ENCODE peak calls at places on chromosomes 12 and 14, in eight cellular contexts. S, L, V, F, I, M, T and E are unnamed samples.

GRCh38 chr12:6871052-6871957 is 1.8 kb downstream of the SPSB2 start:
- DNase-seq in S (peak; percentile 68), L (peak; percentile 69), V (peak; percentile 72), F (peak; percentile 81), I (peak; percentile 52), M (no peak), T (no peak), E (peak; percentile 79)

GRCh38 chr12:72275551-72275950 is 3.4 kb downstream of the TRHDE start:
- DNase-seq in S (no peak), L (peak; percentile 16), V (no peak), F (no peak), I (no peak), M (no peak), T (no peak), E (no peak)

GRCh38 chr14:65301862-65302539 is 110.5 kb upstream of the FUT8 start:
- DNase-seq in S (no peak), L (no peak), V (no peak), F (no peak), I (no peak), M (no peak), T (no peak), E (no peak)

GRCh38 chr12:87467893-87468292 is 561.3 kb downstream of the C12orf50 start:
- DNase-seq in S (no peak), L (no peak), V (no peak), F (no peak), I (no peak), M (no peak), T (no peak), E (no peak)

GRCh38 chr12:49403887-49404517 is 36.7 kb downstream of the SPATS2 start:
- DNase-seq in S (no peak), L (no peak), V (peak; percentile 37), F (no peak), I (no peak), M (no peak), T (no peak), E (no peak)

GRCh38 chr12:90010089-90010488 is 301.5 kb upstream of the ATP2B1 start:
- DNase-seq in S (peak; percentile 63), L (peak; percentile 43), V (peak; percentile 32), F (no peak), I (peak; percentile 54), M (no peak), T (no peak), E (no peak)

GRCh38 chr12:108611884-108612415 is 14.1 kb upstream of the TMEM119 start:
- DNase-seq in S (peak; percentile 94), L (peak; percentile 82), V (peak; percentile 85), F (no peak), I (peak; percentile 84), M (no peak), T (no peak), E (no peak)

GRCh38 chr12:23029185-23029584 is 404.2 kb downstream of the ETNK1 start:
- DNase-seq in S (no peak), L (no peak), V (no peak), F (no peak), I (no peak), M (no peak), T (no peak), E (no peak)

GRCh38 chr12:109732321-109733305 is 19.0 kb downstream of the FAM222A start:
- DNase-seq in S (no peak), L (no peak), V (no peak), F (peak; percentile 67), I (no peak), M (no peak), T (no peak), E (peak; percentile 31)

GRCh38 chr12:50562485-50563433 is 58.0 kb downstream of the DIP2B start:
- DNase-seq in S (no peak), L (no peak), V (no peak), F (no peak), I (no peak), M (no peak), T (no peak), E (no peak)

GRCh38 chr12:111406474-111407370 is 999 bp downstream of the SH2B3 start:
- DNase-seq in S (peak; percentile 23), L (no peak), V (no peak), F (peak; percentile 88), I (no peak), M (peak; percentile 15), T (no peak), E (peak; percentile 82)

GRCh38 chr12:11839093-11839641 is 189.7 kb downstream of the ETV6 start:
- DNase-seq in S (peak; percentile 13), L (peak; percentile 55), V (no peak), F (no peak), I (peak; percentile 53), M (peak; percentile 14), T (no peak), E (no peak)

GRCh38 chr12:53313996-53314395 is 7.4 kb downstream of the AAAS start:
- DNase-seq in S (no peak), L (no peak), V (no peak), F (no peak), I (no peak), M (no peak), T (no peak), E (no peak)

GRCh38 chr12:19779393-19780056 is 340.2 kb downstream of the AEBP2 start:
- DNase-seq in S (no peak), L (no peak), V (no peak), F (peak; percentile 64), I (peak; percentile 46), M (no peak), T (no peak), E (peak; percentile 65)

GRCh38 chr12:49888461-49889151 is 15.1 kb downstream of the FAIM2 start:
- DNase-seq in S (no peak), L (no peak), V (peak; percentile 11), F (no peak), I (no peak), M (no peak), T (no peak), E (peak; percentile 72)

GRCh38 chr12:104695453-104696148 is 238.9 kb downstream of the CHST11 start:
- DNase-seq in S (peak; percentile 97), L (peak; percentile 36), V (peak; percentile 78), F (peak; percentile 86), I (peak; percentile 56), M (no peak), T (peak; percentile 59), E (no peak)

GRCh38 chr12:50258167-50258551 is 25.2 kb downstream of the LIMA1 start:
- DNase-seq in S (peak; percentile 46), L (peak; percentile 26), V (peak; percentile 25), F (no peak), I (peak; percentile 49), M (no peak), T (no peak), E (no peak)

GRCh38 chr12:69388371-69388770 is 28.8 kb downstream of the YEATS4 start:
- DNase-seq in S (peak; percentile 70), L (peak; percentile 62), V (peak; percentile 37), F (no peak), I (peak; percentile 79), M (no peak), T (peak; percentile 50), E (no peak)

GRCh38 chr12:92444763-92445162 is 258.0 kb upstream of the PLEKHG7 start:
- DNase-seq in S (no peak), L (no peak), V (no peak), F (no peak), I (no peak), M (no peak), T (no peak), E (no peak)

GRCh38 chr14:85037411-85037810 is 492.5 kb upstream of the FLRT2 start:
- DNase-seq in S (peak; percentile 1), L (peak; percentile 31), V (peak; percentile 25), F (no peak), I (no peak), M (no peak), T (no peak), E (no peak)

GRCh38 chr14:103310576-103311095 is 23.4 kb upstream of the EIF5 start:
- DNase-seq in S (no peak), L (no peak), V (no peak), F (peak; percentile 59), I (no peak), M (no peak), T (no peak), E (no peak)

GRCh38 chr12:69739287-69740191 is 879 bp downstream of the RAB3IP start:
- DNase-seq in S (peak; percentile 51), L (peak; percentile 47), V (peak; percentile 86), F (peak; percentile 81), I (peak; percentile 24), M (peak; percentile 18), T (no peak), E (peak; percentile 92)

GRCh38 chr14:99198746-99199145 is 73.3 kb downstream of the BCL11B start:
- DNase-seq in S (no peak), L (no peak), V (no peak), F (no peak), I (no peak), M (no peak), T (no peak), E (no peak)

GRCh38 chr14:93086441-93087055 is 29.2 kb downstream of the ITPK1 start:
- DNase-seq in S (no peak), L (peak; percentile 36), V (no peak), F (no peak), I (no peak), M (no peak), T (no peak), E (peak; percentile 73)

GRCh38 chr12:114611145-114612018 is 72.6 kb downstream of the TBX3 start:
- DNase-seq in S (no peak), L (no peak), V (no peak), F (no peak), I (no peak), M (no peak), T (no peak), E (no peak)

GRCh38 chr12:120283318-120283717 is 8.4 kb downstream of the RNU4-2 start:
- DNase-seq in S (no peak), L (no peak), V (no peak), F (no peak), I (no peak), M (no peak), T (no peak), E (no peak)

GRCh38 chr12:59432057-59432456 is 163.8 kb upstream of the SLC16A7 start:
- DNase-seq in S (no peak), L (no peak), V (no peak), F (no peak), I (no peak), M (no peak), T (no peak), E (no peak)

GRCh38 chr12:65881348-65881961 is 57.2 kb downstream of the HMGA2 start:
- DNase-seq in S (peak; percentile 85), L (peak; percentile 47), V (no peak), F (peak; percentile 84), I (peak; percentile 80), M (no peak), T (no peak), E (peak; percentile 80)